ENCODE peak calls at places on chromosomes 11 and 22, in nine cellular contexts. One of them, this sample, is unnamed.

GRCh38 chr11:66489636-66490035 is 9.4 kb downstream of the DPP3 start:
- DNase-seq in pancreas: no peak
- DNase-seq in nephron progenitor cell: no peak
- DNase-seq in right atrium auricular region: no peak
- DNase-seq in natural killer cell: no peak
- DNase-seq in SK-N-SH: no peak
- DNase-seq in PC-3: no peak
- DNase-seq in PC-9: no peak
- DNase-seq in lower lobe of right lung: no peak
- DNase-seq in this sample: no peak

GRCh38 chr11:96197221-96197620 is 145.8 kb downstream of the MAML2 start:
- DNase-seq in right atrium auricular region: no peak
- DNase-seq in PC-3: no peak
- DNase-seq in lower lobe of right lung: no peak
- DNase-seq in natural killer cell: no peak
- DNase-seq in PC-9: no peak
- DNase-seq in nephron progenitor cell: no peak
- DNase-seq in pancreas: no peak
- DNase-seq in SK-N-SH: no peak
- DNase-seq in this sample: no peak

GRCh38 chr11:2885017-2885675 is 429 bp downstream of the CDKN1C start:
- DNase-seq in PC-3: peak
- DNase-seq in pancreas: peak
- DNase-seq in nephron progenitor cell: peak
- DNase-seq in natural killer cell: peak
- DNase-seq in lower lobe of right lung: peak
- DNase-seq in right atrium auricular region: no peak
- DNase-seq in PC-9: no peak
- DNase-seq in SK-N-SH: peak
- DNase-seq in this sample: peak

GRCh38 chr22:32518848-32519247 is 44.2 kb downstream of the FBXO7 start:
- DNase-seq in pancreas: no peak
- DNase-seq in PC-9: peak
- DNase-seq in SK-N-SH: no peak
- DNase-seq in PC-3: peak
- DNase-seq in natural killer cell: no peak
- DNase-seq in lower lobe of right lung: no peak
- DNase-seq in nephron progenitor cell: no peak
- DNase-seq in right atrium auricular region: no peak
- DNase-seq in this sample: no peak

GRCh38 chr11:66626382-66626781 is 10.0 kb downstream of the RBM14 start:
- DNase-seq in right atrium auricular region: no peak
- DNase-seq in nephron progenitor cell: no peak
- DNase-seq in PC-9: no peak
- DNase-seq in natural killer cell: no peak
- DNase-seq in PC-3: no peak
- DNase-seq in pancreas: no peak
- DNase-seq in lower lobe of right lung: no peak
- DNase-seq in SK-N-SH: no peak
- DNase-seq in this sample: no peak

GRCh38 chr11:35485656-35486318 is 39.6 kb downstream of the PAMR1 start:
- DNase-seq in PC-9: peak
- DNase-seq in lower lobe of right lung: peak
- DNase-seq in natural killer cell: peak
- DNase-seq in SK-N-SH: peak
- DNase-seq in right atrium auricular region: peak
- DNase-seq in PC-3: peak
- DNase-seq in pancreas: peak
- DNase-seq in nephron progenitor cell: peak
- DNase-seq in this sample: peak

GRCh38 chr22:39710380-39711117 is 140.0 kb downstream of the CACNA1I start:
- DNase-seq in PC-9: no peak
- DNase-seq in pancreas: no peak
- DNase-seq in SK-N-SH: no peak
- DNase-seq in PC-3: no peak
- DNase-seq in nephron progenitor cell: no peak
- DNase-seq in right atrium auricular region: no peak
- DNase-seq in lower lobe of right lung: no peak
- DNase-seq in natural killer cell: no peak
- DNase-seq in this sample: no peak

GRCh38 chr11:118383657-118384056 is 17.7 kb upstream of the ATP5MG start:
- DNase-seq in PC-9: no peak
- DNase-seq in PC-3: no peak
- DNase-seq in right atrium auricular region: no peak
- DNase-seq in natural killer cell: no peak
- DNase-seq in nephron progenitor cell: no peak
- DNase-seq in pancreas: no peak
- DNase-seq in lower lobe of right lung: no peak
- DNase-seq in SK-N-SH: no peak
- DNase-seq in this sample: no peak

GRCh38 chr11:71489311-71490043 is 36.5 kb downstream of the NADSYN1 start:
- DNase-seq in PC-9: peak
- DNase-seq in right atrium auricular region: no peak
- DNase-seq in lower lobe of right lung: no peak
- DNase-seq in nephron progenitor cell: no peak
- DNase-seq in natural killer cell: peak
- DNase-seq in PC-3: peak
- DNase-seq in SK-N-SH: no peak
- DNase-seq in pancreas: peak
- DNase-seq in this sample: no peak

GRCh38 chr11:111974451-111974850 is 37.3 kb downstream of the DIXDC1 start:
- DNase-seq in SK-N-SH: no peak
- DNase-seq in pancreas: no peak
- DNase-seq in natural killer cell: no peak
- DNase-seq in PC-9: no peak
- DNase-seq in nephron progenitor cell: no peak
- DNase-seq in PC-3: no peak
- DNase-seq in right atrium auricular region: no peak
- DNase-seq in lower lobe of right lung: no peak
- DNase-seq in this sample: no peak

GRCh38 chr11:12099132-12099873 is 11.1 kb upstream of the MICAL2 start:
- DNase-seq in SK-N-SH: no peak
- DNase-seq in right atrium auricular region: no peak
- DNase-seq in natural killer cell: no peak
- DNase-seq in lower lobe of right lung: no peak
- DNase-seq in PC-3: no peak
- DNase-seq in nephron progenitor cell: no peak
- DNase-seq in PC-9: no peak
- DNase-seq in pancreas: no peak
- DNase-seq in this sample: no peak

GRCh38 chr11:12100886-12101285 is 9.5 kb upstream of the MICAL2 start:
- DNase-seq in nephron progenitor cell: no peak
- DNase-seq in lower lobe of right lung: peak
- DNase-seq in SK-N-SH: no peak
- DNase-seq in PC-9: no peak
- DNase-seq in right atrium auricular region: no peak
- DNase-seq in pancreas: no peak
- DNase-seq in PC-3: no peak
- DNase-seq in natural killer cell: no peak
- DNase-seq in this sample: no peak

GRCh38 chr11:12100429-12100828 is 10.0 kb upstream of the MICAL2 start:
- DNase-seq in PC-3: no peak
- DNase-seq in nephron progenitor cell: no peak
- DNase-seq in SK-N-SH: no peak
- DNase-seq in lower lobe of right lung: no peak
- DNase-seq in PC-9: no peak
- DNase-seq in right atrium auricular region: no peak
- DNase-seq in natural killer cell: no peak
- DNase-seq in pancreas: no peak
- DNase-seq in this sample: no peak

GRCh38 chr11:12101318-12101717 is 9.1 kb upstream of the MICAL2 start:
- DNase-seq in PC-9: no peak
- DNase-seq in pancreas: no peak
- DNase-seq in lower lobe of right lung: no peak
- DNase-seq in SK-N-SH: no peak
- DNase-seq in right atrium auricular region: no peak
- DNase-seq in PC-3: no peak
- DNase-seq in nephron progenitor cell: no peak
- DNase-seq in natural killer cell: no peak
- DNase-seq in this sample: no peak

GRCh38 chr11:12098601-12099000 is 11.8 kb upstream of the MICAL2 start:
- DNase-seq in pancreas: no peak
- DNase-seq in right atrium auricular region: no peak
- DNase-seq in PC-9: no peak
- DNase-seq in nephron progenitor cell: no peak
- DNase-seq in lower lobe of right lung: no peak
- DNase-seq in SK-N-SH: no peak
- DNase-seq in PC-3: no peak
- DNase-seq in natural killer cell: no peak
- DNase-seq in this sample: no peak
- TF ChIP-seq CTCF in pancreas: no peak
- TF ChIP-seq CTCF in right atrium auricular region: no peak
- TF ChIP-seq CTCF in PC-9: no peak
- TF ChIP-seq CTCF in nephron progenitor cell: no peak
- TF ChIP-seq CTCF in lower lobe of right lung: no peak
- TF ChIP-seq CTCF in SK-N-SH: no peak
- TF ChIP-seq CTCF in PC-3: no peak
- TF ChIP-seq CTCF in natural killer cell: no peak
- TF ChIP-seq CTCF in this sample: no peak

GRCh38 chr11:65476632-65477270 is 22.1 kb upstream of the MALAT1 start:
- DNase-seq in right atrium auricular region: no peak
- DNase-seq in nephron progenitor cell: no peak
- DNase-seq in PC-3: no peak
- DNase-seq in natural killer cell: no peak
- DNase-seq in lower lobe of right lung: no peak
- DNase-seq in PC-9: no peak
- DNase-seq in SK-N-SH: no peak
- DNase-seq in pancreas: peak
- DNase-seq in this sample: no peak

GRCh38 chr11:65478411-65479183 is 20.2 kb upstream of the MALAT1 start:
- DNase-seq in PC-9: no peak
- DNase-seq in right atrium auricular region: no peak
- DNase-seq in lower lobe of right lung: peak
- DNase-seq in natural killer cell: no peak
- DNase-seq in nephron progenitor cell: no peak
- DNase-seq in PC-3: no peak
- DNase-seq in pancreas: peak
- DNase-seq in SK-N-SH: no peak
- DNase-seq in this sample: no peak

GRCh38 chr11:65482306-65482850 is 16.5 kb upstream of the MALAT1 start:
- DNase-seq in natural killer cell: no peak
- DNase-seq in lower lobe of right lung: no peak
- DNase-seq in PC-9: no peak
- DNase-seq in right atrium auricular region: no peak
- DNase-seq in nephron progenitor cell: no peak
- DNase-seq in pancreas: no peak
- DNase-seq in PC-3: no peak
- DNase-seq in SK-N-SH: no peak
- DNase-seq in this sample: no peak

GRCh38 chr11:65477271-65478029 is 21.4 kb upstream of the MALAT1 start:
- DNase-seq in lower lobe of right lung: peak
- DNase-seq in right atrium auricular region: peak
- DNase-seq in pancreas: peak
- DNase-seq in PC-3: peak
- DNase-seq in natural killer cell: peak
- DNase-seq in nephron progenitor cell: peak
- DNase-seq in PC-9: peak
- DNase-seq in SK-N-SH: peak
- DNase-seq in this sample: peak

DNA sequence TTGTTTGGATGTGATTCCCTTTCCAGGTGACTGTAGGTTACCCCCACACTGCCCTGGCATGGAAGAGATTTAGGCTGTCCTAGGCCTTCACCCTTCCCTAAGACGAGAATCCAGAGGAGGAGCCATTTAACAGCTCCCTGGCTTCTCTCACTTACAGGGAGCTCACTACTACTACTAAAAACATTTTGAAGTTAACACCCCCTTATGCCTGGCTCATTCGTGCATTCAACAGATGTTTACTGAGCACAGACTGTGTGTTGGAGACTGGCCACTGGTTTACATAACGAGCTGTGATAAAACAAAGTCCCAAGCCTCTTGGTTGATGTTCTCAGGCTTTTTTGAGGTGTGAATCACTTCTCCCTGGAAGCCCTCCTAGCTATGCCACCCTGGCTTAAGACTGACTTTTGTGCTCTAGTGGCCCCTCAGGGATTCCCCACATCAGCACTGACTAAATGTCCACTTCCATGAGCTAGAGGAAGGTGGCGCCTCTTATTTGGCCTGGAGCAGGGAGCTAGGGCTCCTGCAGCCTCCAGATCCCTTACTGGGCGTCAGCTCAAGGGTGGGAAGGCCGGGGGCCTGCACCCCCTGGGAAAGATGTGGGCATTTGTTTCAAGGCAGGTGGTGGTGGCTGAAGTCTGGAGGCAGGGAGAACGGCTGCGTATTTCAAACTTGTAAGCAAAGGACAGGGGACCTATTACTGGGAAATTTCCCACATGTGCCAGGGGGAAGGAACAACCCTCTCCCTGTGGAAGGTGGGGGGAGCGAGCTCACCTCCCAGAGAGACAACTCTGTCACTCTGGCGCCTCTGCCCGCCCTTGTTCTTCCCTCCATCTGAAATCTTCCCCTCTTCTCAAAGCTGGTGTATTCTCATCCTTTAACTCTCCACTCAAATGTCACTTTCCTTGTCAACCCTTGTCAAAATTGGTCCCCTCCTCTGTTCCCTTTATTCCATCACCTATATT is 19.4 kb upstream of the MALAT1 start:
- DNase-seq in PC-3: no peak
- DNase-seq in pancreas: peak
- DNase-seq in SK-N-SH: peak
- DNase-seq in PC-9: no peak
- DNase-seq in nephron progenitor cell: no peak
- DNase-seq in right atrium auricular region: no peak
- DNase-seq in natural killer cell: no peak
- DNase-seq in lower lobe of right lung: no peak
- DNase-seq in this sample: no peak
- TF ChIP-seq CTCF in PC-3: peak
- TF ChIP-seq CTCF in pancreas: no peak
- TF ChIP-seq CTCF in SK-N-SH: peak
- TF ChIP-seq CTCF in PC-9: no peak
- TF ChIP-seq CTCF in nephron progenitor cell: no peak
- TF ChIP-seq CTCF in right atrium auricular region: peak
- TF ChIP-seq CTCF in natural killer cell: no peak
- TF ChIP-seq CTCF in lower lobe of right lung: peak
- TF ChIP-seq CTCF in this sample: no peak

GRCh38 chr11:69950120-69950519 is 128.0 kb upstream of the ANO1 start:
- DNase-seq in lower lobe of right lung: no peak
- DNase-seq in nephron progenitor cell: peak
- DNase-seq in natural killer cell: no peak
- DNase-seq in PC-3: peak
- DNase-seq in pancreas: peak
- DNase-seq in SK-N-SH: peak
- DNase-seq in right atrium auricular region: no peak
- DNase-seq in PC-9: peak
- DNase-seq in this sample: peak
- TF ChIP-seq CTCF in lower lobe of right lung: peak
- TF ChIP-seq CTCF in nephron progenitor cell: peak
- TF ChIP-seq CTCF in natural killer cell: no peak
- TF ChIP-seq CTCF in PC-3: peak
- TF ChIP-seq CTCF in pancreas: no peak
- TF ChIP-seq CTCF in SK-N-SH: peak
- TF ChIP-seq CTCF in right atrium auricular region: peak
- TF ChIP-seq CTCF in PC-9: peak
- TF ChIP-seq CTCF in this sample: peak

DNA sequence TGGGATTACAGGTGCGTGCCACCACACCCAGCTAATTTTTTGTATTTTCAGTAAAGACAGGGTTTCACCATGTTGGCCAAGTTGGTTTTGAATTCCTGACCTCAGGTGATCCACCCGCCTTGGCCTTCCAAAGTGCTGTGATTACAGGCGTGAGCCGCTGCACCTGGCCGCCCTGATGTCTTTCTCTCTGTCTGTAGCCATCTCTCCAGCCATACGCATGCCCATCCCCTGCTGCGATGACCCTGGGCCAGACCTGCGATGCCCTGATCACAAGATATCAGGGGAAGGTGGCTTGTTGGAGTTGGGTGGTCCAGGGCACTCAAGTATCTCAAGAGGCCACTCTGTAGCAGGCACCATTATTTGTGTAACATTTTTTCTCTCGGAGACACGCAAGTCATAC is 54.4 kb upstream of the RBFOX2 start:
- DNase-seq in pancreas: no peak
- DNase-seq in nephron progenitor cell: no peak
- DNase-seq in PC-3: no peak
- DNase-seq in lower lobe of right lung: no peak
- DNase-seq in PC-9: no peak
- DNase-seq in right atrium auricular region: no peak
- DNase-seq in SK-N-SH: no peak
- DNase-seq in natural killer cell: no peak
- DNase-seq in this sample: no peak
- TF ChIP-seq CTCF in pancreas: no peak
- TF ChIP-seq CTCF in nephron progenitor cell: no peak
- TF ChIP-seq CTCF in PC-3: no peak
- TF ChIP-seq CTCF in lower lobe of right lung: no peak
- TF ChIP-seq CTCF in PC-9: no peak
- TF ChIP-seq CTCF in right atrium auricular region: no peak
- TF ChIP-seq CTCF in SK-N-SH: no peak
- TF ChIP-seq CTCF in natural killer cell: no peak
- TF ChIP-seq CTCF in this sample: no peak

This sample was measured in endothelial cell.